ENCODE peak calls at places on chromosomes 11 and 22, in ten cellular contexts. L is heart left ventricle, A is GM23338, X is suprapubic skin, J is fibroblast of the aortic adventitia, C is colonic mucosa, N is left lung, U is fibroblast of lung, P is fibroblast of mammary gland, M is left ventricle myocardium inferior. Y is an unnamed sample.

GRCh38 chr22:39900306-39901227 is at the start of gene GRAP2:
- DNase-seq in L (no peak), A (no peak), X (no peak), J (no peak), C (no peak), N (no peak), U (no peak), P (no peak), M (no peak), Y (peak; percentile 50)

GRCh38 chr11:36564376-36565032 is 3.3 kb upstream of the RAG1 start:
- DNase-seq in L (peak; percentile 33), A (peak; percentile 85), X (no peak), J (peak; percentile 77), C (peak; percentile 50), N (no peak), U (peak; percentile 77), P (peak; percentile 62), M (no peak), Y (peak; percentile 35)

GRCh38 chr11:57251491-57252104 is 14.5 kb upstream of the APLNR start:
- DNase-seq in L (no peak), A (no peak), X (no peak), J (peak; percentile 62), C (no peak), N (no peak), U (peak; percentile 39), P (peak; percentile 41), M (peak; percentile 33), Y (no peak)

GRCh38 chr22:40395607-40396006 is 25.2 kb downstream of the SGSM3 start:
- DNase-seq in L (no peak), A (no peak), X (no peak), J (no peak), C (no peak), N (no peak), U (no peak), P (no peak), M (no peak), Y (no peak)

GRCh38 chr22:46069518-46070214 is 80.7 kb upstream of the PPARA start:
- DNase-seq in L (peak; percentile 92), A (no peak), X (peak; percentile 94), J (peak; percentile 98), C (peak; percentile 98), N (peak; percentile 88), U (peak; percentile 97), P (peak; percentile 95), M (peak; percentile 84), Y (no peak)

GRCh38 chr11:34514597-34514996 is 1.0 kb upstream of the ELF5 start:
- DNase-seq in L (no peak), A (no peak), X (no peak), J (no peak), C (no peak), N (no peak), U (no peak), P (no peak), M (no peak), Y (no peak)

GRCh38 chr22:27747396-27748256 is 53.9 kb downstream of the MN1 start:
- DNase-seq in L (no peak), A (peak; percentile 54), X (no peak), J (peak; percentile 85), C (no peak), N (no peak), U (no peak), P (peak; percentile 31), M (no peak), Y (no peak)

GRCh38 chr11:117815262-117815803 is 9.2 kb downstream of the FXYD2 start:
- DNase-seq in L (peak; percentile 52), A (no peak), X (no peak), J (no peak), C (no peak), N (peak; percentile 78), U (no peak), P (no peak), M (no peak), Y (peak; percentile 44)

GRCh38 chr11:7004482-7004881 is 15.7 kb downstream of the ZNF214 start:
- DNase-seq in L (no peak), A (no peak), X (no peak), J (peak; percentile 52), C (peak; percentile 17), N (no peak), U (peak; percentile 39), P (peak; percentile 95), M (no peak), Y (no peak)

GRCh38 chr11:69296890-69297224 is 2.9 kb downstream of the MYEOV start:
- DNase-seq in L (peak; percentile 74), A (no peak), X (no peak), J (no peak), C (no peak), N (no peak), U (no peak), P (no peak), M (peak; percentile 53), Y (no peak)

GRCh38 chr22:33874206-33874605 is 46.1 kb downstream of the LARGE1 start:
- DNase-seq in L (no peak), A (no peak), X (no peak), J (no peak), C (peak; percentile 51), N (no peak), U (no peak), P (no peak), M (no peak), Y (no peak)

GRCh38 chr11:102530558-102530957 is at the start of gene MMP7:
- DNase-seq in L (no peak), A (no peak), X (no peak), J (peak; percentile 60), C (no peak), N (peak; percentile 43), U (peak; percentile 66), P (peak; percentile 72), M (no peak), Y (no peak)

GRCh38 chr22:35966314-35967045 is 62.1 kb downstream of the RBFOX2 start:
- DNase-seq in L (no peak), A (no peak), X (no peak), J (no peak), C (no peak), N (no peak), U (no peak), P (peak; percentile 81), M (no peak), Y (no peak)

GRCh38 chr22:39174498-39175120 is 22.1 kb upstream of the CBX7 start:
- DNase-seq in L (peak; percentile 88), A (peak; percentile 100), X (peak; percentile 83), J (peak; percentile 69), C (peak; percentile 49), N (peak; percentile 83), U (peak; percentile 87), P (peak; percentile 74), M (peak; percentile 77), Y (peak; percentile 75)

GRCh38 chr11:131690362-131690761 is 319.9 kb downstream of the NTM start:
- DNase-seq in L (no peak), A (no peak), X (no peak), J (no peak), C (peak; percentile 9), N (no peak), U (no peak), P (no peak), M (no peak), Y (no peak)

GRCh38 chr11:100576044-100577021 is 110.8 kb upstream of the ARHGAP42 start:
- DNase-seq in L (no peak), A (peak; percentile 76), X (no peak), J (peak; percentile 76), C (peak; percentile 29), N (no peak), U (peak; percentile 82), P (peak; percentile 75), M (no peak), Y (no peak)

GRCh38 chr22:37484115-37485005 is 1.8 kb downstream of the MFNG start:
- DNase-seq in L (peak; percentile 83), A (no peak), X (no peak), J (no peak), C (peak; percentile 72), N (peak; percentile 91), U (no peak), P (no peak), M (peak; percentile 80), Y (peak; percentile 59)

GRCh38 chr11:133966924-133967598 is 10.3 kb upstream of the IGSF9B start:
- DNase-seq in L (peak; percentile 74), A (peak; percentile 83), X (no peak), J (no peak), C (peak; percentile 29), N (no peak), U (no peak), P (no peak), M (peak; percentile 70), Y (no peak)
- TF ChIP-seq CTCF in L (peak; percentile 60), A (peak; percentile 55), X (peak; percentile 40), J (peak; percentile 19), C (no peak), N (no peak), U (no peak), P (no peak), M (peak; percentile 78), Y (no peak)

GRCh38 chr11:44945639-44946038 is 5.0 kb downstream of the TP53I11 start:
- DNase-seq in L (peak; percentile 70), A (no peak), X (peak; percentile 90), J (peak; percentile 51), C (no peak), N (no peak), U (no peak), P (no peak), M (peak; percentile 80), Y (no peak)
- TF ChIP-seq CTCF in L (no peak), A (no peak), X (no peak), J (no peak), C (no peak), N (no peak), U (no peak), P (no peak), M (no peak), Y (no peak)

GRCh38 chr11:61581030-61581928 is at the start of gene SYT7:
- DNase-seq in L (peak; percentile 97), A (peak; percentile 98), X (peak; percentile 97), J (peak; percentile 98), C (peak; percentile 98), N (peak; percentile 94), U (peak; percentile 97), P (peak; percentile 96), M (peak; percentile 96), Y (peak; percentile 97)
- TF ChIP-seq CTCF in L (no peak), A (no peak), X (no peak), J (peak; percentile 24), C (no peak), N (no peak), U (peak; percentile 4), P (no peak), M (peak; percentile 22), Y (peak; percentile 9)

GRCh38 chr11:1491379-1491778 is 4.8 kb upstream of the MOB2 start:
- DNase-seq in L (no peak), A (no peak), X (no peak), J (no peak), C (no peak), N (no peak), U (no peak), P (no peak), M (no peak), Y (no peak)

GRCh38 chr11:1498262-1498661 is 11.7 kb upstream of the MOB2 start:
- DNase-seq in L (no peak), A (no peak), X (no peak), J (no peak), C (no peak), N (no peak), U (no peak), P (no peak), M (no peak), Y (no peak)

GRCh38 chr11:1493650-1494244 is 7.2 kb upstream of the MOB2 start:
- DNase-seq in L (no peak), A (no peak), X (no peak), J (no peak), C (no peak), N (no peak), U (no peak), P (no peak), M (no peak), Y (no peak)

GRCh38 chr11:1497600-1497999 is 11.0 kb upstream of the MOB2 start:
- DNase-seq in L (peak; percentile 26), A (no peak), X (no peak), J (no peak), C (no peak), N (peak; percentile 29), U (no peak), P (no peak), M (no peak), Y (no peak)

GRCh38 chr11:1494650-1495049 is 8.1 kb upstream of the MOB2 start:
- DNase-seq in L (no peak), A (no peak), X (no peak), J (no peak), C (no peak), N (no peak), U (no peak), P (no peak), M (no peak), Y (no peak)
- TF ChIP-seq CTCF in L (no peak), A (no peak), X (no peak), J (no peak), C (no peak), N (no peak), U (no peak), P (no peak), M (no peak), Y (no peak)

Y was measured in natural killer cell.